ENCODE peak calls at places on chromosome X, in seven cellular contexts. H is hepatocyte; M is activated CD8-positive, alpha-beta memory T cell treated with anti-CD3 and anti-CD28 coated beads, Interleukin-2, amount 50 U/mL, for 4 hours; K is HTR-8/SVneo; Y is tibial artery; D is stimulated activated CD8-positive, alpha-beta memory T cell treated with anti-CD3 and anti-CD28 coated beads, Interleukin-15, amount 100 ng/mL, for 4 hours; B is astrocyte. Q is an unnamed sample.

GRCh38 chrX:107537815-107538214 is 88.4 kb downstream of the FRMPD3 start:
- DNase-seq in H (peak), M (no peak), K (no peak), Y (no peak), D (no peak), B (peak), Q (peak)

GRCh38 chrX:135087867-135088266 is 32.5 kb downstream of the ETDB start:
- DNase-seq in H (no peak), M (no peak), K (no peak), Y (no peak), D (no peak), B (no peak), Q (no peak)

GRCh38 chrX:143437439-143437838 is 79.8 kb downstream of the SPANXN3 start:
- DNase-seq in H (peak), M (no peak), K (peak), Y (no peak), D (no peak), B (no peak), Q (no peak)

GRCh38 chrX:110509778-110510510 is 151.3 kb downstream of the RTL9 start:
- DNase-seq in H (no peak), M (no peak), K (no peak), Y (no peak), D (no peak), B (peak), Q (peak)

GRCh38 chrX:110675866-110676265 is 119.8 kb downstream of the CHRDL1 start:
- DNase-seq in H (no peak), M (no peak), K (no peak), Y (no peak), D (no peak), B (no peak), Q (no peak)

GRCh38 chrX:153392642-153393321 is 8.4 kb downstream of the PNMA6E start:
- DNase-seq in H (no peak), M (no peak), K (no peak), Y (no peak), D (no peak), B (no peak), Q (no peak)

GRCh38 chrX:23667239-23668177 is at the start of gene PRDX4:
- DNase-seq in H (peak), M (peak), K (peak), Y (peak), D (peak), B (peak), Q (peak)

GRCh38 chrX:107559506-107559905 is 68.8 kb upstream of the PRPS1 start:
- DNase-seq in H (no peak), M (no peak), K (no peak), Y (no peak), D (no peak), B (no peak), Q (no peak)

GRCh38 chrX:11667286-11667685 is 1.6 kb upstream of the ARHGAP6 start:
- DNase-seq in H (no peak), M (no peak), K (no peak), Y (no peak), D (no peak), B (no peak), Q (no peak)

GRCh38 chrX:118536687-118537461 is 41.3 kb downstream of the DOCK11 start:
- DNase-seq in H (no peak), M (peak), K (no peak), Y (no peak), D (peak), B (peak), Q (peak)

GRCh38 chrX:136214551-136214950 is 36.6 kb downstream of the MAP7D3 start:
- DNase-seq in H (peak), M (no peak), K (peak), Y (no peak), D (no peak), B (peak), Q (peak)

GRCh38 chrX:37753384-37753783 is 26.5 kb upstream of the CYBB start:
- DNase-seq in H (no peak), M (no peak), K (no peak), Y (no peak), D (no peak), B (no peak), Q (no peak)

GRCh38 chrX:154368630-154369452 is 5.6 kb downstream of the FLNA start:
- DNase-seq in H (peak), M (peak), K (peak), Y (peak), D (peak), B (peak), Q (peak)

GRCh38 chrX:10576777-10577444 is 43.5 kb downstream of the MID1 start:
- DNase-seq in H (no peak), M (no peak), K (no peak), Y (no peak), D (no peak), B (no peak), Q (no peak)

GRCh38 chrX:151753313-151754041 is 18.9 kb downstream of the CNGA2 start:
- DNase-seq in H (peak), M (no peak), K (peak), Y (peak), D (no peak), B (peak), Q (peak)

GRCh38 chrX:130887392-130887791 is 15.6 kb downstream of the ENOX2 start:
- DNase-seq in H (no peak), M (no peak), K (no peak), Y (no peak), D (no peak), B (no peak), Q (no peak)

GRCh38 chrX:37787353-37787869 is 7.6 kb downstream of the CYBB start:
- DNase-seq in H (no peak), M (no peak), K (no peak), Y (no peak), D (no peak), B (no peak), Q (no peak)

GRCh38 chrX:110146521-110146920 is 143.6 kb downstream of the TMEM164 start:
- DNase-seq in H (peak), M (peak), K (peak), Y (peak), D (no peak), B (no peak), Q (no peak)

GRCh38 chrX:21529771-21530170 is 128.4 kb downstream of the KLHL34 start:
- DNase-seq in H (no peak), M (no peak), K (no peak), Y (no peak), D (no peak), B (peak), Q (no peak)

GRCh38 chrX:17744896-17745523 is 7.7 kb downstream of the SCML1 start:
- DNase-seq in H (no peak), M (no peak), K (no peak), Y (no peak), D (no peak), B (no peak), Q (peak)

GRCh38 chrX:137998619-137999018 is 432.7 kb downstream of the ZIC3 start:
- DNase-seq in H (no peak), M (no peak), K (no peak), Y (no peak), D (no peak), B (no peak), Q (no peak)

GRCh38 chrX:84248226-84248625 is 60.2 kb upstream of the RPS6KA6 start:
- DNase-seq in H (no peak), M (no peak), K (peak), Y (no peak), D (no peak), B (peak), Q (peak)

GRCh38 chrX:18166068-18166467 is 54.6 kb downstream of the BEND2 start:
- DNase-seq in H (no peak), M (no peak), K (no peak), Y (no peak), D (no peak), B (no peak), Q (no peak)